ENCODE peak calls at places on chromosomes 16 and 17, in six cellular contexts. N is A549, S is H1, H is endothelial cell of umbilical vein, O is WTC11, W is K562. Q is an unnamed sample.

GRCh38 chr16:8561496-8561895 is 28.8 kb downstream of the TMEM114 start:
- DNase-seq in N (no peak), S (no peak), H (no peak), O (no peak), W (no peak), Q (no peak)

GRCh38 chr17:57918017-57918895 is 37.0 kb downstream of the CUEDC1 start:
- DNase-seq in N (no peak), S (no peak), H (no peak), O (no peak), W (no peak), Q (no peak)

GRCh38 chr16:66954097-66954659 is 6.9 kb upstream of the CES3 start:
- DNase-seq in N (peak), S (peak), H (peak), O (peak), W (peak), Q (peak)

GRCh38 chr17:71521724-71522123 is 599.1 kb upstream of the SOX9 start:
- DNase-seq in N (no peak), S (no peak), H (no peak), O (no peak), W (no peak), Q (no peak)

GRCh38 chr17:1606352-1606985 is 22.2 kb downstream of the SLC43A2 start:
- DNase-seq in N (no peak), S (no peak), H (no peak), O (no peak), W (no peak), Q (no peak)

GRCh38 chr17:63984651-63985386 is 12.1 kb upstream of the SCN4A start:
- DNase-seq in N (no peak), S (no peak), H (peak), O (no peak), W (peak), Q (peak)

GRCh38 chr17:55726440-55726839 is 3.8 kb upstream of the TMEM100 start:
- DNase-seq in N (peak), S (no peak), H (peak), O (no peak), W (no peak), Q (no peak)

GRCh38 chr16:65071371-65072311 is 50.2 kb downstream of the CDH11 start:
- DNase-seq in N (no peak), S (no peak), H (peak), O (no peak), W (no peak), Q (no peak)

GRCh38 chr17:82791532-82791931 is 39.7 kb downstream of the TBCD start:
- DNase-seq in N (no peak), S (no peak), H (peak), O (no peak), W (no peak), Q (no peak)

GRCh38 chr17:56833812-56834379 is at the start of the genes C17orf67 and DGKE:
- DNase-seq in N (peak), S (peak), H (peak), O (peak), W (peak), Q (peak)

GRCh38 chr17:21218831-21219380 is 4.9 kb upstream of the TMEM11 start:
- DNase-seq in N (no peak), S (no peak), H (peak), O (no peak), W (no peak), Q (no peak)

GRCh38 chr17:60170835-60171752 is 21.3 kb downstream of the CA4 start:
- DNase-seq in N (no peak), S (no peak), H (peak), O (no peak), W (no peak), Q (no peak)

GRCh38 chr17:46719889-46720288 is 98.6 kb downstream of the WNT3 start:
- DNase-seq in N (no peak), S (no peak), H (no peak), O (no peak), W (no peak), Q (no peak)

GRCh38 chr17:45232514-45233422 is 11.1 kb downstream of the FMNL1 start:
- DNase-seq in N (no peak), S (no peak), H (no peak), O (no peak), W (no peak), Q (no peak)

GRCh38 chr17:74145756-74146155 is 57.7 kb upstream of the RPL38 start:
- DNase-seq in N (no peak), S (no peak), H (no peak), O (no peak), W (no peak), Q (no peak)

DNA sequence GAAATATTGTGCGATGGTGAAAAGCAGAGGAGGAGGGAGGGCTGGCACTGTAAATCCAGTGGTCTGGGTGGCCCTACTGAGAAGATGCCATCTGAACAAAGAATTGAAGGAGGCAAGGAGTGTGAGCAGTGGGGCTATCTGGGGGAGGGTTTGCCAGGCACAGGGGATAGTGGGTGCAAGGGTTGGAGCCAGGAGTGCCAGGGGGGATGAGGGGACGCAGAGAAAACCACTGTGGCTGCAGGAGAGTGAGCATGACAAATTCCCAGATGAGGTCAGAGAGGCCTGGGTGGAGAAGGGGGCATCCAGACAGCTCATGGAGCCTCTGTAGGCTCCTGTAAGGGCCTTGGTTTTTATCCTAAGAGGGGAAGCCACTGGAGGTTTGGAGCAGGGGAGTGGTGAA is 4.8 kb downstream of the XYLT2 start:
- DNase-seq in N (no peak), S (no peak), H (no peak), O (no peak), W (no peak), Q (no peak)
- TF ChIP-seq JUN in N (no peak), S (no peak), H (no peak), O (no peak), W (no peak), Q (no peak)

GRCh38 chr17:31798205-31798724 is 60.8 kb downstream of the COPRS start:
- DNase-seq in N (no peak), S (no peak), H (no peak), O (no peak), W (no peak), Q (peak)
- TF ChIP-seq JUN in N (no peak), S (no peak), H (no peak), O (no peak), W (no peak), Q (peak)

GRCh38 chr17:75152523-75152922 is 1.8 kb downstream of the JPT1 start:
- DNase-seq in N (no peak), S (no peak), H (no peak), O (no peak), W (no peak), Q (no peak)

GRCh38 chr17:75153854-75154194 is 488 bp downstream of the JPT1 start:
- DNase-seq in N (no peak), S (no peak), H (peak), O (no peak), W (peak), Q (no peak)

GRCh38 chr17:75151893-75152292 is 2.4 kb downstream of the JPT1 start:
- DNase-seq in N (no peak), S (no peak), H (no peak), O (no peak), W (peak), Q (no peak)

GRCh38 chr17:75154195-75155106 is at the start of gene JPT1:
- DNase-seq in N (peak), S (peak), H (peak), O (peak), W (peak), Q (peak)

DNA sequence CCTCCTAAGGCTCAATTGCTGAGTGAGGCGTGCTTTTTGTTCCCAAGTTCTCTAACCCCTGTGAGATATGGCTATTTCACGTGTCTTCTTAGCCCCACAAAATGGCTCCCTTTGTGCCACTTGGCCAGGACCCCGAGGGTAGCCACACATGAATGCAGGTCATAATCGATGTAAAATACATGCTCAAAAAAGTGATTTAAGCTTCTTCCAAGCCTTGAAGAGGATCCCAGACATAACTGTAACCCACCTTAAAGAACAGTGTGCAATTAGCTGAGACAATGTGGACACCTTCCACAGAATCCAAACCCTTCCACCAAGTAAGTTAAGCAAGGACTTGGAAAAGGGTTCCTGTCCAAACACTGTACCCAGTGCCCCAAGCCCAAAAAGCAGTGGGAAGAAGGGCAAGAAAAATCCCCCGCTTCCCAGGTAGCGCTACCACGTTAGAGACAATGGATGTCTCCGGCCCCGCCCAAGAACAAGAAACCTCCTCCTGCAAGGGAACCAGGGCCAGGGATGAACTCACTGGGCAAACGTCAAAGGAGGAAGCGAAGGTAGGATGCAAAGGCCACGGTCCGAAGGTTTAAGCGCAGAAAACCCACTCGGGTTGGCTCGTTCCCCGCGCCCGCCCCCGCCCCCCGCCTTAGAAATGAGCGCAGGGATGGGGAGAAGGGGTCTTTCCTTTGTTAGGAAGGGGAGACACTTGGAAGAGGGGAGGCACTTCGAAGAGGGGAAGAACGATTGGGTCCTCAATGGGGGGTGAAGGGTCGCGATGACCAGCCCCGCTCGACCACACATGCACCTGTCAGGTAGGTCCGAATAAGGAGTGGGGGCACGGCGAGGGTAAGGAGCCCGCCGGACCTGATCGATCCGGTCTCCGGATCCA is 1.1 kb downstream of the JPT1 start:
- DNase-seq in N (peak), S (no peak), H (peak), O (peak), W (peak), Q (peak)
- TF ChIP-seq JUN in N (no peak), S (no peak), H (no peak), O (no peak), W (no peak), Q (no peak)

GRCh38 chr17:10041916-10042588 is 137.0 kb upstream of the RCVRN start:
- DNase-seq in N (no peak), S (no peak), H (no peak), O (no peak), W (no peak), Q (no peak)
- TF ChIP-seq JUN in N (no peak), S (no peak), H (no peak), O (no peak), W (no peak), Q (no peak)

DNA sequence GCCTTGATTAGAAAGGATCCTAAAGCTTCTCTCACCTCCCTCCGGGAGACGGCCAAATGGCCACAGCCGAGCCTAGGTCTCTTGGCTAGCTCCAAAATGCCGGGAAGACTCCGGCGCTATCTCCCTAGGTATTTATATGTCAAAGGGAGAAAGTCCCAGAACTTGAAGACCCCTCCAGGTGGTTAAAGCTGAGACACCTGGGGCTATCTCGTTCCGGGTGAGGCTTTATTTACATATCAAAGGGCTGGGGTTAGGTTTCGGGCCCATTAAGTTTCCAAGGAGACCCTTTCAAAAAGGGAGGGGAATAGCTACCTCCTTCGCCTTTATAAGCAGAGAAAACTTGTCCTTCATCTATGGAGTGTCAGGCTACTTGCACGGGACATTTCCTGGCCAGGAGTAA is 70.9 kb upstream of the KIFC3 start:
- DNase-seq in N (no peak), S (peak), H (no peak), O (peak), W (no peak), Q (no peak)
- TF ChIP-seq JUN in N (no peak), S (no peak), H (no peak), O (no peak), W (no peak), Q (no peak)

GRCh38 chr16:88649195-88649923 is 1.5 kb downstream of the CYBA start:
- DNase-seq in N (no peak), S (no peak), H (no peak), O (no peak), W (no peak), Q (peak)

GRCh38 chr16:88651276-88651988 is 579 bp upstream of the CYBA start:
- DNase-seq in N (no peak), S (no peak), H (no peak), O (no peak), W (peak), Q (peak)

GRCh38 chr16:88651989-88652762 is 1.3 kb upstream of the CYBA start:
- DNase-seq in N (no peak), S (no peak), H (no peak), O (no peak), W (no peak), Q (no peak)

GRCh38 chr16:88650749-88651275 is at the start of gene CYBA:
- DNase-seq in N (peak), S (no peak), H (peak), O (peak), W (peak), Q (peak)

GRCh38 chr16:88649924-88650748 is 717 bp downstream of the CYBA start:
- DNase-seq in N (no peak), S (no peak), H (no peak), O (peak), W (peak), Q (peak)
- TF ChIP-seq JUN in N (no peak), S (no peak), H (no peak), O (no peak), W (no peak), Q (no peak)

DNA sequence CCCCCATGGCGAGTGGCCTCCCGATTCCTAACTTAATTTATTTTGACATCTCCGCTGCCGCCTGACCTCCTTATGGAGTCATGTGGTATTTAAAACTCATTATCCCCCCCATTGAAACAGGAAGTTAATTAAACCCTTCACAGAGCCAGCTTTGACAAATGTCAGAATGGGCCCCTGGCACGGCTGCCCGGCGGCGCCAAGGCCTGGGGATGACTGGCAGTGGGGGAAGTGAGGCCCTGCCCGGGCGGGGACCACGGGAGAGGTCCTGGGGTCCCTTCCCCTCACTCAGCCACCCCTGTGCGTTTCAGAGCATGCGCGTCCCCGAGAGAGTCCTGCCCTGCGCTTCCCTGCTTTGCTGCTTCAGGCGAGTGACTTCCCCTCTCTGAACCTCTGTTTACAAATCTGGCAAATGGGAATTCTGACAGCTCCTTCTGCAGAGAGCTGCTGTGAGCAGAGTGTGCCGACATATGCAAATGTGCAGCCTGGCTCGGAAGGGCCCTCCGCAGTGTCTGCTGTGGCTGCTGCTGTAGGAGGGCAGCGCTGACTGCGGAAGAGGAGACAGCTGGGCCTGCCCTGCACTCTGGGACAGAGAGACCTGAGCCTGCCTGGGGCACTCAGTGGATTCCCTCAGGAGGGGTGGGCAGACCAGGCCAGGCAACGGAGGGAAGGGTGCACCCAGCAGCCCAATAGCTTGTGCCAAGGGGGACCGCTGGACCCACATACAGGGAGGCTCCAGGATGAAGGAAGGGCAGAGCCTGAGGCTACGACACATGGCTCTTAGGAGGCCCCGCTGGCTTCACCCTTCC is 4.4 kb upstream of the ZFPM1 start:
- DNase-seq in N (no peak), S (no peak), H (no peak), O (no peak), W (no peak), Q (no peak)
- TF ChIP-seq JUN in N (no peak), S (no peak), H (no peak), O (no peak), W (no peak), Q (no peak)

GRCh38 chr17:48812001-48812400 is 5.0 kb downstream of the TTLL6 start:
- DNase-seq in N (no peak), S (no peak), H (no peak), O (no peak), W (no peak), Q (no peak)

GRCh38 chr17:48816774-48817590 is at the start of gene TTLL6:
- DNase-seq in N (peak), S (peak), H (peak), O (peak), W (peak), Q (peak)

GRCh38 chr17:48818361-48818841 is 1.4 kb upstream of the TTLL6 start:
- DNase-seq in N (no peak), S (no peak), H (no peak), O (peak), W (no peak), Q (no peak)

GRCh38 chr17:48816438-48816773 is 623 bp downstream of the TTLL6 start:
- DNase-seq in N (no peak), S (no peak), H (no peak), O (no peak), W (no peak), Q (no peak)

DNA sequence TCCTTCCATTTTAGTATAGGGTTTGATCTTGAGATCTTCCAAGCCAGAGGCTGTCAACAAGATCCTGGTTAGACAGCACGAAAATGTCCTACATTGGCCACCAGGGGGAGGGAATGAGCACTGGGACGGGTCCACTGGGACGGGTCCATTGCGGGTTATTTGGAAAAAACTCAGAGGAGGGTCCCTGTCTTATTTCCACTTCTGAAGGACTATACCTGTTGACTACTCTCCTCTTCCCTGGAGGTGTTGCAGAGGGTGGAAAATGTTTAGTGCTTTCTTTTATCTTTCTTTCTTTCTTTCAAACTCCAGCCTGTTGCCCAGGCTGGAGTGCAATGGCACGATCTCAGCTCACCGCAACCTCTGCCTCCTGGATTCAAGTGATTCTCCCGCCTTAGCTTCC is 2.5 kb downstream of the TTLL6 start:
- DNase-seq in N (peak), S (no peak), H (peak), O (peak), W (peak), Q (peak)
- TF ChIP-seq JUN in N (no peak), S (no peak), H (no peak), O (no peak), W (no peak), Q (no peak)

DNA sequence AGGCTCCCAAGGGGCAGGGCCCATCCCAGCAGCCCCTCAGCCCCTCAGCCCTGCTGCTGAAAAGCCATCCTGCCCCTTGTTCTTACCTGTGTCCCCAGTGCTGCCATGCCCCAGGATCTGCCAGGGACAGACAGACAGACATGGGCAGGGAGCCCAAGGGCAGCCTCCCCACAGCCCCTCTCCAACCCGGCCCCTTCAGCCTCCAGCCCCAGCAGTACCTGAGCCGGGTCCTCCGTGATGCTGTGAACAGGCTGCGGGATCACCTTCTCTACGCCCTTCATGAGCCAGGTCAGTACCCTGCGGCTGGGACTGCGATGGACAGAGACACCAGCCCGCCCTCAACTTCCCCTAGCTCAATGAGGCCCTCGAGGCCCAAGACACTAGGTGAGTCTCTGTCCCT is 8.2 kb downstream of the CNGB1 start:
- DNase-seq in N (no peak), S (no peak), H (no peak), O (no peak), W (no peak), Q (no peak)
- TF ChIP-seq JUN in N (no peak), S (no peak), H (no peak), O (no peak), W (no peak), Q (no peak)